ENCODE peak calls at places on chromosomes 4 and X, in six cellular contexts. K is aorta, C is mesendoderm, D is tibial nerve, X is thoracic aorta, F is transverse colon. U is an unnamed sample. For H3K36me3 and H3K27me3, the result is how much of the 10 kb centered on the place peaks cover.

GRCh38 chr4:39514888-39515401 is 12.3 kb downstream of the UGDH start:
- DNase-seq in K (no peak), C (no peak), D (no peak), X (no peak), F (peak), U (no peak)

GRCh38 chr4:140185725-140186124 is 31.7 kb upstream of the MAML3 start:
- DNase-seq in K (no peak), C (no peak), D (no peak), X (no peak), F (no peak), U (no peak)

GRCh38 chr4:30386266-30386895 is 333.8 kb upstream of the PCDH7 start:
- DNase-seq in K (no peak), C (no peak), D (no peak), X (no peak), F (no peak), U (no peak)

GRCh38 chrX:49039598-49040375 is 3.4 kb downstream of the TFE3 start:
- DNase-seq in K (peak), C (peak), D (peak), X (peak), F (peak), U (peak)

GRCh38 chr4:128782875-128783614 is 26.5 kb upstream of the JADE1 start:
- DNase-seq in K (no peak), C (no peak), D (no peak), X (no peak), F (no peak), U (no peak)

GRCh38 chr4:165398570-165398969 is 19.8 kb downstream of the CPE start:
- DNase-seq in K (no peak), C (peak), D (no peak), X (no peak), F (no peak), U (no peak)

GRCh38 chrX:156002517-156002916 is 5.0 kb downstream of the IL9R start:
- DNase-seq in K (no peak), C (no peak), D (no peak), X (no peak), F (no peak), U (peak)

GRCh38 chrX:110944323-110944761 is 148.7 kb upstream of the CHRDL1 start:
- DNase-seq in K (no peak), C (peak), D (peak), X (no peak), F (no peak), U (peak)

GRCh38 chrX:32448320-32448719 is 763.0 kb downstream of the DMD start:
- DNase-seq in K (no peak), C (no peak), D (no peak), X (no peak), F (no peak), U (no peak)

DNA sequence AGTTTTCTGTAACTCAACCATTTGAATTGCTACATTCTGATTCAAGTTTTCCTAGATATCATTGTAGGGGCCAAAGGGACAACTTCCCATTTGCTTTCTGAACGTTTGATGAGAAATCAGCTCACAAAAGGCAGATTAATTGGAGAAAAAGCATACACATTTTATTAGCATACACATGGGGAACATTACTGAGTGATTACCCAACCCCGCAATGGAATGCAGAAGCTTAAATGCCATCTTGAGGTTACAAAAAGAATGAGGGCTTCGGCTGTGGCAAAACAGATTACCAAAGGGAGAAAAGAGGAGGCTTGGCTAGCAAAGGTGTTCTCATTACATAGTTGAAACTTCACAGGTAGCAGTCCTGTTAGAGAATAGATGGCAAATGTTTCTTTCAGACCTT is 26.6 kb upstream of the HERC6 start:
- DNase-seq in K (no peak), C (peak), D (no peak), X (no peak), F (no peak), U (no peak)
- H3K4me3 ChIP-seq in K (no peak), C (no peak), D (no peak), X (no peak), F (no peak), U (no peak)

GRCh38 chr4:17623451-17624001 is 9.1 kb downstream of the MED28 start:
- DNase-seq in K (peak), C (no peak), D (no peak), X (no peak), F (no peak), U (no peak)

GRCh38 chr4:17618926-17619325 is 4.5 kb downstream of the MED28 start:
- DNase-seq in K (no peak), C (no peak), D (no peak), X (no peak), F (no peak), U (no peak)

GRCh38 chr4:17630228-17630627 is 15.8 kb downstream of the MED28 start:
- DNase-seq in K (no peak), C (peak), D (no peak), X (no peak), F (no peak), U (no peak)

GRCh38 chr4:17619416-17620105 is 5.1 kb downstream of the MED28 start:
- DNase-seq in K (no peak), C (no peak), D (no peak), X (no peak), F (no peak), U (no peak)

GRCh38 chr4:17624821-17625220 is 10.4 kb downstream of the MED28 start:
- DNase-seq in K (no peak), C (no peak), D (no peak), X (no peak), F (no peak), U (no peak)
- H3K36me3 ChIP-seq in K (under half), C (under half), D (half or more), X (half or more), F (half or more), U (half or more)

DNA sequence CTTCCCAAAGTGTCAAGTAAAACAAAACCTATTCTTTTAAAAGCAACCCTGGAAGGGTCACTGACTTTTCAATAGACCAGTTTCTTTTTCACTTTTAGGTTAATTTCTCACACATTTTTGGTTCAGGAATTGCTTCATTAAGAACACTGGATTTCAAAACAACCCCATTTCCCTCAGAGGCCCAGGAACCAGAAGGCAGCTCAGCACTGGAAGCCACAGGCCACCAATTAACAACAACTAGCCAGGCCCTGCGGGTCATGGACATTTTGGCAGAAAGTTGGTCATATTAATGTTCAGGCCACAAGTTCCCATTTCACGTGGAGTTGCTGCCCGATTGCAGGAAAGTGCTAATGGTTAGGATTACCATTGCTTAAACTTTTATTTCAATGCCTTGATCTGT is 39.8 kb downstream of the HAND2 start:
- DNase-seq in K (no peak), C (no peak), D (no peak), X (no peak), F (no peak), U (no peak)
- H3K27me3 ChIP-seq in K (under half), C (under half), D (under half), X (under half), F (under half), U (under half)

DNA sequence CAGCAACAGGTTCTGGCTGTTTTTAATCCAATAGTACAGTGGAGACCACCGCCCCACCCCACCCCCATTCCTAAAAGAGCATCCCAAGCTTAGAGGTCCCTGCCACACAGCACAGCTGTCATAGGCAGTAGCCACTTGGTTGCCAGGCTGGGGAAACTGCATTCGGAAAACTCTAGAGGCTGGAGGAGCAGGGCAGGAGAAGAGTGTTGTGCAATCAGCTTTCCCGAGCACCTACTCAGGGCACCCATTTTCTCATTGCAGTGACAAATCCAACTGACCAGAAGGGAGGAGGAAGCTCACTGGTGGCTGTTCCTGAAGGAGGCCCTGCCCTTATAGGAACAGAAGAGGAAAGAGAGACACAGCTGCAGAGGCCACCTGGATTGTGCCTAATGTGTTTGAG is 1.1 kb downstream of the CXCL1 start:
- DNase-seq in K (no peak), C (peak), D (no peak), X (no peak), F (peak), U (no peak)
- H3K4me3 ChIP-seq in K (no peak), C (no peak), D (no peak), X (no peak), F (no peak), U (no peak)

GRCh38 chr4:106333186-106333585 is 16.8 kb downstream of the AIMP1 start:
- DNase-seq in K (no peak), C (no peak), D (no peak), X (no peak), F (no peak), U (no peak)
- H3K36me3 ChIP-seq in K (under half), C (under half), D (half or more), X (under half), F (under half), U (under half)

DNA sequence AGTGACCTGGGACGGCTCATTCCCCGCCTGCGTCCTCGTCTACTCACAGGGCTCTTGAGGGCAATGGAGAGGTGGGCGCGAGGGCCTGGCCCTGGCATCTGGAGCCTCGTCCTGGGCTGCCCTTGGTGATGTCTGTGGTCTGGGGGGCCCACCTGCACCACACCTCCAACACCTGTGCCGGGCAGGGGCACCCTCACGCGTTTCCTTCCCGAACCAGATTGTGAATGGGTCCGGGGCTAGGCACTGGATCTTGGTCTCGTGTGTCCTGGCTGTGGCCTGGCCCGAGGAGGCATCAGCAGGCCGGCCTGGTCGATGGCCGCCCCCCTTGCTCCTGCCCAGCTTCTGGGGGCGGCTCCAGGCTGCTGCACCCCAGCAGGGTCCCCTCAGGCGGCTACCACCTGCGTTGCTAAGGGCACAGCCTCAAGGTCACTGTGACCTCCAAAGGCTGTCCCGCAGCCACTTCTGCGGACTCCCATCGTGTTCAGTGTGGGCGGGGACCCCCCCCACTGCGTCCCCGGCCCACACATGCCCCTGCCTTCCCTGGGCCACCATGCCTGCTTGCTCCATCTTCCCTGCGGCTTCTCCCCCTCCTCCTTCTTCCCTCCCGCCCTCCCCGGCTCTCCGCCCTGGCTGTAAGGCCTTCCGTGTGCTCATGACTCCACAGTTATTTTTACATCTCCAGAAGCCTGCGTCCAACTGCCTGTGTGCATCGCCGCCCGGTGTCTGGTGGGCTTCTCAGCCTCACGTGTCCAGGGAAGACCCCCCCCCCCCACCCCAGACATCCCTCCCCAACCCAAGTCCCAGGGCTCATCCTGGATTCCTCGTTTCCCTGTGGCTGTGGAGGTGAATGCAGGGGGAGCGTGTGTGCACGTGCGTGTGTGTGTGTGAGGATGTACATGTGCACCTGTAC is 3.8 kb downstream of the DOK7 start:
- DNase-seq in K (no peak), C (no peak), D (no peak), X (no peak), F (no peak), U (peak)
- H3K27me3 ChIP-seq in K (under half), C (under half), D (half or more), X (under half), F (half or more), U (under half)

GRCh38 chrX:135522132-135522530 is 1.7 kb downstream of the INTS6L start:
- DNase-seq in K (no peak), C (no peak), D (no peak), X (no peak), F (no peak), U (no peak)
- H3K4me3 ChIP-seq in K (peak), C (peak), D (peak), X (peak), F (peak), U (peak)

DNA sequence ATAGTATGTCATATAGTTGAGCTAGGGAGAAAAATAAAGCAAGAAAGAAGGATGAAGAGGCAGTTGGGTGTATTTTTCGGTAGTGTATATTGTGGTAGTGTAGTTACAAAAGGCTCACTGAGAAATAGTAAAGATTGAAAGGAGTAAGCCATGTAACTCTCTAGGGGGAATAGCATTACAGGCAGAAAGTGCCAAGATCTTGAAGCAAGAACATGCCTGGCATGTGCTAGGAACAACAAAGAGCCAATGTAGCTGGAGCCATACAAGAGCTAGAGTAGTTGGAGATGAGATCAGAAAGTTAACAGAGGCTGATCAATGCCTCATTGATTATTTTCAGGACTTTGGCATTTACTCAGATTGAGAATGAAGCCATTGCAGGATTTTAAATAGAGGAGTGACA is 3.0 kb downstream of the ABCE1 start:
- DNase-seq in K (no peak), C (no peak), D (no peak), X (no peak), F (no peak), U (no peak)
- H3K36me3 ChIP-seq in K (under half), C (under half), D (under half), X (under half), F (under half), U (under half)

U was measured in H7.